ENCODE peak calls at places on chromosomes 11 and 22, in seven cellular contexts. E, Y, H, D, L, G and R are unnamed samples.

GRCh38 chr11:119529936-119530335 is 107.0 kb upstream of the THY1 start:
- DNase-seq in H (no peak), E (no peak), L (no peak), Y (no peak), D (no peak), G (no peak), R (no peak)

GRCh38 chr22:48959496-48959895 is 868.2 kb downstream of the BRD1 start:
- DNase-seq in Y (peak), D (no peak), H (no peak), L (no peak), G (no peak), E (no peak), R (peak)

GRCh38 chr11:12116425-12117032 is 6.1 kb downstream of the MICAL2 start:
- DNase-seq in E (no peak), G (no peak), L (no peak), Y (no peak), H (no peak), D (no peak), R (no peak)

GRCh38 chr11:4134844-4135243 is 40.2 kb downstream of the RRM1 start:
- DNase-seq in D (no peak), E (no peak), G (no peak), Y (no peak), H (no peak), L (peak), R (no peak)

GRCh38 chr11:10295056-10295901 is 1.3 kb upstream of the SBF2 start:
- DNase-seq in E (no peak), D (no peak), Y (no peak), G (peak), H (no peak), L (no peak), R (no peak)

GRCh38 chr22:19932367-19933206 is 9.0 kb upstream of the COMT start:
- DNase-seq in D (no peak), E (no peak), G (no peak), Y (no peak), L (no peak), H (no peak), R (peak)

GRCh38 chr22:46447906-46448669 is 89.3 kb downstream of the CELSR1 start:
- DNase-seq in Y (no peak), D (no peak), E (no peak), L (no peak), G (no peak), H (peak), R (no peak)

GRCh38 chr11:124152770-124153407 is 30.3 kb upstream of the OR10D3 start:
- DNase-seq in H (no peak), D (no peak), L (no peak), E (no peak), Y (no peak), G (no peak), R (no peak)

GRCh38 chr11:11186249-11186648 is 166.8 kb downstream of the CSNK2A3 start:
- DNase-seq in D (no peak), H (no peak), G (no peak), E (no peak), Y (no peak), L (no peak), R (no peak)

GRCh38 chr22:49960967-49961600 is 512 bp downstream of the PIM3 start:
- DNase-seq in E (no peak), D (peak), H (peak), L (no peak), G (peak), Y (peak), R (peak)

GRCh38 chr11:127994736-127995135 is 592.6 kb downstream of the ETS1 start:
- DNase-seq in E (no peak), D (no peak), H (no peak), L (peak), Y (no peak), G (no peak), R (no peak)

GRCh38 chr22:40331706-40332105 is 14.6 kb upstream of the ADSL start:
- DNase-seq in Y (no peak), H (no peak), D (no peak), L (no peak), E (no peak), G (no peak), R (no peak)

GRCh38 chr11:92332986-92333385 is 108.4 kb downstream of the FAT3 start:
- DNase-seq in E (no peak), D (no peak), L (peak), Y (no peak), H (no peak), G (no peak), R (no peak)

GRCh38 chr22:27100789-27101188 is 443.4 kb downstream of the MIAT start:
- DNase-seq in E (no peak), G (no peak), Y (no peak), H (no peak), L (peak), D (no peak), R (no peak)

GRCh38 chr11:11472096-11472495 is 119.0 kb upstream of the CSNK2A3 start:
- DNase-seq in H (no peak), G (no peak), E (no peak), Y (no peak), L (no peak), D (no peak), R (no peak)

GRCh38 chr11:95093548-95093947 is 3.9 kb downstream of the ENDOD1 start:
- DNase-seq in H (no peak), E (no peak), Y (no peak), G (no peak), D (no peak), L (no peak), R (no peak)

GRCh38 chr11:95095858-95096587 is 6.4 kb downstream of the ENDOD1 start:
- DNase-seq in G (no peak), H (no peak), D (no peak), L (peak), E (no peak), Y (no peak), R (no peak)

GRCh38 chr11:95089620-95090542 is at the start of gene ENDOD1:
- DNase-seq in L (peak), D (peak), H (peak), Y (peak), G (peak), E (peak), R (peak)

GRCh38 chr11:95091663-95092062 is 2.0 kb downstream of the ENDOD1 start:
- DNase-seq in G (no peak), E (no peak), D (no peak), H (no peak), L (no peak), Y (no peak), R (no peak)

GRCh38 chr11:95092549-95093324 is 3.1 kb downstream of the ENDOD1 start:
- DNase-seq in G (no peak), E (no peak), H (no peak), Y (no peak), L (peak), D (peak), R (no peak)
- H3K27ac ChIP-seq in G (no peak), E (peak), H (no peak), Y (no peak), L (no peak), D (peak), R (peak)

GRCh38 chr11:7484645-7485044 is 661 bp upstream of the OLFML1 start:
- DNase-seq in E (no peak), Y (no peak), D (no peak), G (no peak), H (no peak), L (no peak), R (no peak)

GRCh38 chr11:7485136-7485853 is at the start of gene OLFML1:
- DNase-seq in H (no peak), Y (no peak), E (no peak), D (no peak), L (no peak), G (no peak), R (no peak)

GRCh38 chr11:7486731-7487130 is 1.4 kb downstream of the OLFML1 start:
- DNase-seq in E (no peak), Y (no peak), H (no peak), G (no peak), L (no peak), D (no peak), R (no peak)

GRCh38 chr11:7487360-7487759 is 2.1 kb downstream of the OLFML1 start:
- DNase-seq in G (no peak), D (no peak), Y (no peak), L (no peak), E (no peak), H (no peak), R (no peak)

DNA sequence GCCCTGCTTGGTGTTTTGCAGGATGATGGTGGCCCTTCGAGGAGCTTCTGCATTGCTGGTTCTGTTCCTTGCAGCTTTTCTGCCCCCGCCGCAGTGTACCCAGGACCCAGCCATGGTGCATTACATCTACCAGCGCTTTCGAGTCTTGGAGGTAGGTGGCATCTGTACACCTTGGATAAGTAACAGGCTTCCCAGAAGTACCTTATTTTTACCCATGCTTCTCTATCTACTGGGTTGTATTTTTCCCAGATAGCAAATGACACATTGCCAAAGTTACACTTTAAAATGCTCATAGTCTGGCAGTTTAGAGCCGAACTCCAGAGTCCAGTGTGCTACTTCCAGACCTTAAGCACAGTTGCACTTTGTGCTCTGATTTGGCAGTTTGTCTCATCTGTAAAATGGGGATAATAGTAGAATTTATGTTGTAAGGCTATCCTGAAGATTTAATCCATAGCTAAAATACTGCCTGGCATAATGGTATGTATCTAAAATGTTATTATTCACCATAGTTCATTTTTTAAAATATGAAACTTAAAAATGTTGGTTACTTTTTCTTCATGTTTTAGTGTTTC is 634 bp downstream of the OLFML1 start:
- DNase-seq in G (no peak), D (no peak), H (no peak), Y (no peak), L (no peak), E (no peak), R (no peak)
- H3K27ac ChIP-seq in G (no peak), D (no peak), H (peak), Y (no peak), L (no peak), E (peak), R (peak)

GRCh38 chr11:110133182-110133581 is 40.0 kb downstream of the ZC3H12C start:
- DNase-seq in D (no peak), E (no peak), G (no peak), L (no peak), H (no peak), Y (no peak), R (no peak)
- H3K27ac ChIP-seq in D (no peak), E (no peak), G (no peak), L (no peak), H (no peak), Y (no peak), R (no peak)

DNA sequence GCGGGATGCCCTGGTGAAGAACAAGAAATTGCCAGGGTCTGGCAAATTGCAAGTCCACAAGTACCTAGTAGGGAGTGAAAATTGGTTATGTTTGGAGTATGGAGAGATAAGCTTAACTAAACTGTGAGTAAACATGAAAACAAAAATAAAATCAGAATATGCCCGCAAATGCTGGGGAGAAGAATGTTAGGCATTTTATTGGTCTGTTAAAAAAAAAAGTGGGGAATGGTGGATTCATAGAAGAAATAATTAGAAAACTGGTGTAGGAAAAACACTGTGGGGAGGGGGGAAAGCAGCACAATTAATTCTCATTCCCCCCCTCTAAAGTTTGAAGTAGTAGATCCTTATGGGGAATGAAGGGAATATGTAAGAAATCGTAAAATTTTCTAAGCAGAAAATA is 40.6 kb upstream of the HSD17B12 start:
- DNase-seq in E (no peak), G (no peak), H (no peak), D (no peak), L (no peak), Y (no peak), R (no peak)
- H3K27ac ChIP-seq in E (no peak), G (no peak), H (no peak), D (no peak), L (no peak), Y (no peak), R (no peak)